ENCODE peak calls at places on chromosome 2, in nine cellular contexts. One of them, this sample, is unnamed.

GRCh38 chr2:118089015-118089800 is 937 bp downstream of the INSIG2 start:
- DNase-seq in amygdala: no peak
- DNase-seq in GM13976: peak; percentile 23
- DNase-seq in CD8-positive, alpha-beta T cell: peak; percentile 24
- DNase-seq in mammary epithelial cell: peak; percentile 68
- DNase-seq in DMS 273 treated with DMSO at 0.1 percent for 48 hours: no peak
- DNase-seq in AG09309: no peak
- DNase-seq in fibroblast of the aortic adventitia: peak; percentile 71
- DNase-seq in left cardiac atrium: no peak
- DNase-seq in this sample: no peak

GRCh38 chr2:188285049-188285448 is 6.6 kb upstream of the GULP1 start:
- DNase-seq in amygdala: no peak
- DNase-seq in GM13976: no peak
- DNase-seq in CD8-positive, alpha-beta T cell: no peak
- DNase-seq in mammary epithelial cell: no peak
- DNase-seq in DMS 273 treated with DMSO at 0.1 percent for 48 hours: no peak
- DNase-seq in AG09309: no peak
- DNase-seq in fibroblast of the aortic adventitia: peak; percentile 15
- DNase-seq in left cardiac atrium: no peak
- DNase-seq in this sample: no peak

GRCh38 chr2:221610249-221610648 is 38.1 kb upstream of the EPHA4 start:
- DNase-seq in amygdala: no peak
- DNase-seq in GM13976: no peak
- DNase-seq in CD8-positive, alpha-beta T cell: no peak
- DNase-seq in mammary epithelial cell: no peak
- DNase-seq in DMS 273 treated with DMSO at 0.1 percent for 48 hours: no peak
- DNase-seq in AG09309: no peak
- DNase-seq in fibroblast of the aortic adventitia: no peak
- DNase-seq in left cardiac atrium: no peak
- DNase-seq in this sample: no peak

GRCh38 chr2:37230581-37230980 is 815 bp downstream of the CEBPZ start:
- DNase-seq in amygdala: no peak
- DNase-seq in GM13976: no peak
- DNase-seq in CD8-positive, alpha-beta T cell: no peak
- DNase-seq in mammary epithelial cell: peak; percentile 14
- DNase-seq in DMS 273 treated with DMSO at 0.1 percent for 48 hours: peak; percentile 3
- DNase-seq in AG09309: no peak
- DNase-seq in fibroblast of the aortic adventitia: peak; percentile 6
- DNase-seq in left cardiac atrium: no peak
- DNase-seq in this sample: no peak

GRCh38 chr2:108621087-108621559 is 86.9 kb downstream of the LIMS1 start:
- DNase-seq in amygdala: no peak
- DNase-seq in GM13976: peak; percentile 55
- DNase-seq in CD8-positive, alpha-beta T cell: peak; percentile 84
- DNase-seq in mammary epithelial cell: peak; percentile 85
- DNase-seq in DMS 273 treated with DMSO at 0.1 percent for 48 hours: no peak
- DNase-seq in AG09309: no peak
- DNase-seq in fibroblast of the aortic adventitia: no peak
- DNase-seq in left cardiac atrium: no peak
- DNase-seq in this sample: no peak

GRCh38 chr2:179106342-179107178 is 56.6 kb upstream of the CCDC141 start:
- DNase-seq in amygdala: peak; percentile 53
- DNase-seq in GM13976: no peak
- DNase-seq in CD8-positive, alpha-beta T cell: no peak
- DNase-seq in mammary epithelial cell: peak; percentile 95
- DNase-seq in DMS 273 treated with DMSO at 0.1 percent for 48 hours: peak; percentile 59
- DNase-seq in AG09309: peak; percentile 70
- DNase-seq in fibroblast of the aortic adventitia: peak; percentile 98
- DNase-seq in left cardiac atrium: peak; percentile 41
- DNase-seq in this sample: no peak

GRCh38 chr2:121489944-121490585 is 40.6 kb upstream of the RNU4ATAC start:
- DNase-seq in amygdala: no peak
- DNase-seq in GM13976: no peak
- DNase-seq in CD8-positive, alpha-beta T cell: no peak
- DNase-seq in mammary epithelial cell: no peak
- DNase-seq in DMS 273 treated with DMSO at 0.1 percent for 48 hours: no peak
- DNase-seq in AG09309: no peak
- DNase-seq in fibroblast of the aortic adventitia: no peak
- DNase-seq in left cardiac atrium: no peak
- DNase-seq in this sample: no peak

GRCh38 chr2:170840717-170841210 is 24.1 kb downstream of the GAD1 start:
- DNase-seq in amygdala: no peak
- DNase-seq in GM13976: no peak
- DNase-seq in CD8-positive, alpha-beta T cell: no peak
- DNase-seq in mammary epithelial cell: no peak
- DNase-seq in DMS 273 treated with DMSO at 0.1 percent for 48 hours: no peak
- DNase-seq in AG09309: no peak
- DNase-seq in fibroblast of the aortic adventitia: no peak
- DNase-seq in left cardiac atrium: no peak
- DNase-seq in this sample: no peak

GRCh38 chr2:159125858-159126257 is 157.4 kb downstream of the TANC1 start:
- DNase-seq in amygdala: no peak
- DNase-seq in GM13976: no peak
- DNase-seq in CD8-positive, alpha-beta T cell: no peak
- DNase-seq in mammary epithelial cell: no peak
- DNase-seq in DMS 273 treated with DMSO at 0.1 percent for 48 hours: no peak
- DNase-seq in AG09309: no peak
- DNase-seq in fibroblast of the aortic adventitia: no peak
- DNase-seq in left cardiac atrium: no peak
- DNase-seq in this sample: no peak

This sample was measured in C1 segment of cervical spinal cord.